ENCODE peak calls at places on chromosomes 6 and 20, in six cellular contexts. L is heart right ventricle; U is CD4-positive, CD25-positive, alpha-beta regulatory T cell; W is mucosa of descending colon; H is left lung; Z is left lobe of liver. D is an unnamed sample.

GRCh38 chr6:63492476-63492875 is 79.8 kb upstream of the LOC128125822 start:
- ATAC-seq in L (no peak), U (no peak), W (peak), H (peak), Z (peak), D (no peak)

GRCh38 chr20:1505361-1505760 is 14.1 kb upstream of the SIRPB2 start:
- ATAC-seq in L (no peak), U (no peak), W (no peak), H (no peak), Z (no peak), D (peak)

GRCh38 chr6:32882879-32883250 is 28.9 kb downstream of the PSMB9 start:
- ATAC-seq in L (no peak), U (no peak), W (no peak), H (no peak), Z (no peak), D (no peak)

GRCh38 chr6:68967549-68968300 is 332.6 kb downstream of the ADGRB3 start:
- ATAC-seq in L (no peak), U (no peak), W (peak), H (peak), Z (peak), D (peak)

GRCh38 chr6:21856844-21857243 is 263.3 kb downstream of the SOX4 start:
- ATAC-seq in L (no peak), U (no peak), W (no peak), H (peak), Z (no peak), D (peak)

GRCh38 chr6:97055743-97056142 is 131.2 kb downstream of the KLHL32 start:
- ATAC-seq in L (no peak), U (no peak), W (no peak), H (no peak), Z (no peak), D (no peak)

GRCh38 chr20:61120595-61121515 is 131.2 kb upstream of the CDH4 start:
- ATAC-seq in L (peak), U (no peak), W (peak), H (peak), Z (peak), D (peak)

GRCh38 chr6:46876126-46876525 is 45.6 kb downstream of the ADGRF5 start:
- ATAC-seq in L (peak), U (no peak), W (peak), H (peak), Z (peak), D (peak)

GRCh38 chr6:136304410-136304809 is 14.8 kb upstream of the BCLAF1 start:
- ATAC-seq in L (no peak), U (no peak), W (no peak), H (no peak), Z (no peak), D (peak)

GRCh38 chr6:134589512-134589911 is 271.6 kb upstream of the SGK1 start:
- ATAC-seq in L (no peak), U (no peak), W (no peak), H (no peak), Z (no peak), D (peak)

GRCh38 chr20:62320581-62321354 is 18.0 kb downstream of the ADRM1 start:
- ATAC-seq in L (peak), U (no peak), W (peak), H (peak), Z (peak), D (peak)

GRCh38 chr6:147676896-147677295 is 168.4 kb downstream of the SAMD5 start:
- ATAC-seq in L (no peak), U (no peak), W (no peak), H (no peak), Z (no peak), D (no peak)

GRCh38 chr20:38113401-38114325 is 51.4 kb downstream of the TGM2 start:
- ATAC-seq in L (no peak), U (no peak), W (no peak), H (no peak), Z (peak), D (no peak)

GRCh38 chr20:11207749-11208502 is 534.1 kb upstream of the JAG1 start:
- ATAC-seq in L (no peak), U (no peak), W (peak), H (no peak), Z (no peak), D (peak)

GRCh38 chr20:46399401-46399800 is 7.0 kb downstream of the ELMO2 start:
- ATAC-seq in L (no peak), U (peak), W (peak), H (peak), Z (no peak), D (peak)

GRCh38 chr6:41678511-41679084 is 40.3 kb downstream of the MDFI start:
- ATAC-seq in L (no peak), U (no peak), W (no peak), H (no peak), Z (no peak), D (no peak)

GRCh38 chr20:53608071-53608455 is 14.4 kb upstream of the ZNF217 start:
- ATAC-seq in L (no peak), U (no peak), W (no peak), H (no peak), Z (no peak), D (peak)

GRCh38 chr6:166394036-166394892 is 11.5 kb upstream of the MPC1 start:
- ATAC-seq in L (no peak), U (no peak), W (no peak), H (no peak), Z (peak), D (no peak)

GRCh38 chr6:100512203-100512862 is 47.6 kb upstream of the SIM1 start:
- ATAC-seq in L (no peak), U (no peak), W (no peak), H (peak), Z (no peak), D (no peak)

GRCh38 chr6:134534708-134535149 is 216.8 kb upstream of the SGK1 start:
- ATAC-seq in L (no peak), U (peak), W (no peak), H (peak), Z (no peak), D (peak)

GRCh38 chr6:36033935-36034334 is 6.3 kb downstream of the MAPK14 start:
- ATAC-seq in L (no peak), U (no peak), W (no peak), H (peak), Z (no peak), D (peak)

GRCh38 chr6:47164877-47165276 is 122.7 kb upstream of the ADGRF1 start:
- ATAC-seq in L (no peak), U (no peak), W (no peak), H (no peak), Z (no peak), D (no peak)

GRCh38 chr20:34296468-34296867 is 6.7 kb downstream of the AHCY start:
- ATAC-seq in L (no peak), U (no peak), W (no peak), H (no peak), Z (peak), D (no peak)

GRCh38 chr20:47883186-47883585 is 97.9 kb upstream of the SULF2 start:
- ATAC-seq in L (no peak), U (no peak), W (no peak), H (no peak), Z (no peak), D (no peak)

GRCh38 chr20:11112837-11113236 is 439.0 kb upstream of the JAG1 start:
- ATAC-seq in L (no peak), U (no peak), W (no peak), H (peak), Z (no peak), D (no peak)

GRCh38 chr6:97665410-97665809 is 382.4 kb upstream of the MMS22L start:
- ATAC-seq in L (no peak), U (no peak), W (no peak), H (no peak), Z (no peak), D (no peak)

GRCh38 chr6:129041563-129041962 is 158.6 kb downstream of the LAMA2 start:
- ATAC-seq in L (no peak), U (no peak), W (no peak), H (no peak), Z (no peak), D (no peak)

GRCh38 chr20:39356913-39357312 is 394.8 kb downstream of the DHX35 start:
- ATAC-seq in L (peak), U (no peak), W (peak), H (no peak), Z (no peak), D (no peak)

GRCh38 chr20:62047666-62048345 is 17.9 kb downstream of the TAF4 start:
- ATAC-seq in L (no peak), U (no peak), W (no peak), H (no peak), Z (no peak), D (no peak)

D was measured in esophagus mucosa.